ENCODE peak calls at places on chromosomes 11 and 22, in eight cellular contexts. R is fibroblast of the conjunctiva; P is cardiac fibroblast; B is NCI-H1694; O is EL; L is stimulated activated CD8-positive, alpha-beta memory T cell treated with anti-CD3 and anti-CD28 coated beads, Interleukin-4, amount 100 ng/mL, for 4 hours; U is neural progenitor cell; X is Ammon's horn. F is an unnamed sample.
A peak's percentile ranks its signal among the peaks of the same experiment; 100 is the strongest.

GRCh38 chr22:36687516-36687915 is 16.0 kb downstream of the CACNG2 start:
- DNase-seq in R (no peak), P (no peak), B (no peak), O (no peak), L (no peak), U (peak; percentile 37), X (no peak), F (no peak)

GRCh38 chr11:119845756-119846155 is 116.8 kb upstream of the NECTIN1 start:
- DNase-seq in R (no peak), P (no peak), B (no peak), O (no peak), L (no peak), U (no peak), X (no peak), F (no peak)

GRCh38 chr22:46598737-46599424 is 21.3 kb upstream of the GRAMD4 start:
- DNase-seq in R (no peak), P (no peak), B (no peak), O (no peak), L (no peak), U (no peak), X (no peak), F (no peak)

GRCh38 chr11:16685914-16686313 is 52.5 kb upstream of the C11orf58 start:
- DNase-seq in R (no peak), P (no peak), B (no peak), O (no peak), L (no peak), U (no peak), X (no peak), F (no peak)

GRCh38 chr22:42261266-42261665 is 9.2 kb downstream of the TCF20 start:
- DNase-seq in R (peak; percentile 60), P (peak; percentile 66), B (no peak), O (peak; percentile 21), L (no peak), U (no peak), X (no peak), F (no peak)

GRCh38 chr11:30326114-30326783 is 3.3 kb downstream of the ARL14EP start:
- DNase-seq in R (no peak), P (peak; percentile 60), B (no peak), O (peak; percentile 16), L (no peak), U (no peak), X (peak; percentile 21), F (no peak)

GRCh38 chr11:117449111-117449693 is 121.5 kb downstream of the CEP164 start:
- DNase-seq in R (no peak), P (no peak), B (no peak), O (peak; percentile 28), L (no peak), U (no peak), X (no peak), F (no peak)

GRCh38 chr22:49193901-49194465 is 633.7 kb downstream of the BRD1 start:
- DNase-seq in R (no peak), P (no peak), B (no peak), O (no peak), L (no peak), U (no peak), X (no peak), F (no peak)

GRCh38 chr11:5994791-5995190 is 8.0 kb upstream of the OR52L1 start:
- DNase-seq in R (no peak), P (no peak), B (no peak), O (no peak), L (no peak), U (no peak), X (no peak), F (no peak)

GRCh38 chr22:24423519-24424000 is 3.8 kb upstream of the ADORA2A start:
- DNase-seq in R (no peak), P (peak; percentile 40), B (no peak), O (peak; percentile 49), L (no peak), U (peak; percentile 81), X (no peak), F (no peak)

GRCh38 chr22:41491379-41492100 is 22.6 kb downstream of the ACO2 start:
- DNase-seq in R (no peak), P (no peak), B (no peak), O (no peak), L (no peak), U (no peak), X (no peak), F (no peak)

GRCh38 chr11:119372260-119373058 is 9.0 kb downstream of the USP2 start:
- DNase-seq in R (no peak), P (no peak), B (peak; percentile 25), O (no peak), L (no peak), U (no peak), X (no peak), F (no peak)

GRCh38 chr11:118434123-118434552 is 2.2 kb upstream of the KMT2A start:
- DNase-seq in R (no peak), P (peak; percentile 56), B (peak; percentile 9), O (no peak), L (no peak), U (no peak), X (no peak), F (no peak)

GRCh38 chr22:33658775-33659174 is 261.5 kb downstream of the LARGE1 start:
- DNase-seq in R (no peak), P (peak; percentile 88), B (no peak), O (no peak), L (no peak), U (no peak), X (no peak), F (no peak)

GRCh38 chr11:32297629-32298028 is 137.7 kb downstream of the WT1 start:
- DNase-seq in R (peak; percentile 13), P (peak; percentile 69), B (peak; percentile 94), O (peak; percentile 41), L (no peak), U (peak; percentile 4), X (peak; percentile 75), F (no peak)

GRCh38 chr11:102110761-102111010 is 439 bp downstream of the YAP1 start:
- DNase-seq in R (no peak), P (no peak), B (no peak), O (no peak), L (no peak), U (no peak), X (no peak), F (no peak)

GRCh38 chr22:46293591-46294260 is 2.9 kb upstream of the GTSE1 start:
- DNase-seq in R (no peak), P (peak; percentile 22), B (peak; percentile 49), O (peak; percentile 69), L (no peak), U (no peak), X (peak; percentile 77), F (no peak)

GRCh38 chr11:11947825-11948224 is 60.6 kb downstream of the DKK3 start:
- DNase-seq in R (no peak), P (no peak), B (no peak), O (no peak), L (no peak), U (no peak), X (no peak), F (no peak)

GRCh38 chr11:31110825-31111224 is 258.7 kb downstream of the DCDC1 start:
- DNase-seq in R (no peak), P (no peak), B (no peak), O (no peak), L (no peak), U (peak; percentile 36), X (no peak), F (no peak)

GRCh38 chr11:100515087-100515486 is 172.0 kb upstream of the ARHGAP42 start:
- DNase-seq in R (no peak), P (peak; percentile 20), B (no peak), O (peak; percentile 26), L (no peak), U (peak; percentile 10), X (no peak), F (no peak)

GRCh38 chr22:19855504-19856409 is 1.1 kb upstream of the GNB1L start:
- DNase-seq in R (peak; percentile 23), P (peak; percentile 82), B (peak; percentile 12), O (peak; percentile 74), L (peak; percentile 13), U (no peak), X (peak; percentile 39), F (no peak)

GRCh38 chr11:27596388-27596787 is 89.8 kb upstream of the LIN7C start:
- DNase-seq in R (no peak), P (no peak), B (no peak), O (no peak), L (no peak), U (no peak), X (no peak), F (no peak)

GRCh38 chr22:44882226-44882905 is 127.4 kb downstream of the PHF21B start:
- DNase-seq in R (no peak), P (no peak), B (no peak), O (no peak), L (no peak), U (no peak), X (no peak), F (no peak)

GRCh38 chr11:92511522-92512203 is 287.0 kb downstream of the FAT3 start:
- DNase-seq in R (no peak), P (no peak), B (no peak), O (no peak), L (no peak), U (peak; percentile 32), X (no peak), F (no peak)

GRCh38 chr11:128624269-128625170 is 37.2 kb upstream of the ETS1 start:
- DNase-seq in R (no peak), P (no peak), B (no peak), O (no peak), L (no peak), U (no peak), X (no peak), F (no peak)

GRCh38 chr11:76233936-76234703 is 27.8 kb upstream of the WNT11 start:
- DNase-seq in R (peak; percentile 39), P (peak; percentile 55), B (no peak), O (peak; percentile 33), L (no peak), U (peak; percentile 68), X (peak; percentile 53), F (no peak)

GRCh38 chr22:19058713-19059451 is 63.3 kb downstream of the DGCR2 start:
- DNase-seq in R (no peak), P (no peak), B (no peak), O (no peak), L (no peak), U (no peak), X (no peak), F (no peak)

GRCh38 chr11:17351510-17352176 is at the start of gene NCR3LG1:
- DNase-seq in R (no peak), P (peak; percentile 79), B (no peak), O (peak; percentile 68), L (peak; percentile 59), U (peak; percentile 71), X (peak; percentile 43), F (peak; percentile 11)

GRCh38 chr11:18743900-18744514 is 18.0 kb upstream of the IGSF22 start:
- DNase-seq in R (no peak), P (no peak), B (no peak), O (no peak), L (no peak), U (no peak), X (no peak), F (no peak)

GRCh38 chr11:2778630-2779498 is 79.1 kb upstream of the KCNQ1OT1 start:
- DNase-seq in R (peak; percentile 48), P (peak; percentile 37), B (peak; percentile 55), O (no peak), L (no peak), U (no peak), X (peak; percentile 91), F (no peak)

GRCh38 chr22:34489861-34490260 is 569.6 kb upstream of the LARGE1 start:
- DNase-seq in R (no peak), P (no peak), B (no peak), O (no peak), L (no peak), U (no peak), X (no peak), F (no peak)

GRCh38 chr22:25645266-25645665 is 80.8 kb downstream of the GRK3 start:
- DNase-seq in R (no peak), P (peak; percentile 33), B (no peak), O (peak; percentile 56), L (no peak), U (no peak), X (no peak), F (no peak)

GRCh38 chr22:25012743-25013142 is 60.2 kb downstream of the KIAA1671 start:
- DNase-seq in R (no peak), P (no peak), B (no peak), O (no peak), L (no peak), U (no peak), X (no peak), F (no peak)

GRCh38 chr22:26845016-26845728 is 187.8 kb downstream of the MIAT start:
- DNase-seq in R (no peak), P (no peak), B (no peak), O (no peak), L (no peak), U (no peak), X (peak; percentile 20), F (no peak)